ENCODE peak calls at places on chromosomes 11 and 22, in eight cellular contexts. One of them, this sample, is unnamed.

GRCh38 chr11:91085985-91086384 is 863.1 kb upstream of the CHORDC1 start:
- DNase-seq in CD4-positive, alpha-beta T cell: no peak
- DNase-seq in pons: no peak
- DNase-seq in cardiac muscle cell: no peak
- DNase-seq in NCI-H2081: no peak
- DNase-seq in effector memory CD8-positive, alpha-beta T cell: no peak
- DNase-seq in choroid plexus epithelial cell: no peak
- DNase-seq in HuH-7: no peak
- DNase-seq in this sample: no peak

GRCh38 chr11:131748146-131749050 is 378.0 kb downstream of the NTM start:
- DNase-seq in CD4-positive, alpha-beta T cell: no peak
- DNase-seq in pons: peak
- DNase-seq in cardiac muscle cell: peak
- DNase-seq in NCI-H2081: peak
- DNase-seq in effector memory CD8-positive, alpha-beta T cell: no peak
- DNase-seq in choroid plexus epithelial cell: peak
- DNase-seq in HuH-7: peak
- DNase-seq in this sample: peak

GRCh38 chr11:45885274-45885920 is at the start of gene MAPK8IP1:
- DNase-seq in CD4-positive, alpha-beta T cell: peak
- DNase-seq in pons: no peak
- DNase-seq in cardiac muscle cell: peak
- DNase-seq in NCI-H2081: peak
- DNase-seq in effector memory CD8-positive, alpha-beta T cell: peak
- DNase-seq in choroid plexus epithelial cell: peak
- DNase-seq in HuH-7: peak
- DNase-seq in this sample: no peak

GRCh38 chr11:46649180-46649738 is 31.9 kb downstream of the ATG13 start:
- DNase-seq in CD4-positive, alpha-beta T cell: no peak
- DNase-seq in pons: peak
- DNase-seq in cardiac muscle cell: peak
- DNase-seq in NCI-H2081: no peak
- DNase-seq in effector memory CD8-positive, alpha-beta T cell: no peak
- DNase-seq in choroid plexus epithelial cell: peak
- DNase-seq in HuH-7: no peak
- DNase-seq in this sample: no peak

GRCh38 chr11:11155962-11156815 is 196.9 kb downstream of the CSNK2A3 start:
- DNase-seq in CD4-positive, alpha-beta T cell: peak
- DNase-seq in pons: no peak
- DNase-seq in cardiac muscle cell: peak
- DNase-seq in NCI-H2081: no peak
- DNase-seq in effector memory CD8-positive, alpha-beta T cell: no peak
- DNase-seq in choroid plexus epithelial cell: no peak
- DNase-seq in HuH-7: peak
- DNase-seq in this sample: no peak

GRCh38 chr11:90558328-90558865 is 335.5 kb upstream of the CHORDC1 start:
- DNase-seq in CD4-positive, alpha-beta T cell: no peak
- DNase-seq in pons: no peak
- DNase-seq in cardiac muscle cell: no peak
- DNase-seq in NCI-H2081: no peak
- DNase-seq in effector memory CD8-positive, alpha-beta T cell: no peak
- DNase-seq in choroid plexus epithelial cell: no peak
- DNase-seq in HuH-7: no peak
- DNase-seq in this sample: no peak

GRCh38 chr11:65643971-65644370 is 6.1 kb downstream of the SIPA1 start:
- DNase-seq in CD4-positive, alpha-beta T cell: no peak
- DNase-seq in pons: no peak
- DNase-seq in cardiac muscle cell: no peak
- DNase-seq in NCI-H2081: no peak
- DNase-seq in effector memory CD8-positive, alpha-beta T cell: no peak
- DNase-seq in choroid plexus epithelial cell: peak
- DNase-seq in HuH-7: no peak
- DNase-seq in this sample: no peak

GRCh38 chr11:86244063-86244521 is 461 bp upstream of the EED start:
- DNase-seq in CD4-positive, alpha-beta T cell: peak
- DNase-seq in pons: peak
- DNase-seq in cardiac muscle cell: no peak
- DNase-seq in NCI-H2081: peak
- DNase-seq in effector memory CD8-positive, alpha-beta T cell: no peak
- DNase-seq in choroid plexus epithelial cell: peak
- DNase-seq in HuH-7: peak
- DNase-seq in this sample: no peak

GRCh38 chr11:104432526-104432925 is 268.6 kb upstream of the PDGFD start:
- DNase-seq in CD4-positive, alpha-beta T cell: no peak
- DNase-seq in pons: no peak
- DNase-seq in cardiac muscle cell: no peak
- DNase-seq in NCI-H2081: no peak
- DNase-seq in effector memory CD8-positive, alpha-beta T cell: no peak
- DNase-seq in choroid plexus epithelial cell: no peak
- DNase-seq in HuH-7: no peak
- DNase-seq in this sample: no peak

GRCh38 chr11:86047275-86047991 is 21.5 kb downstream of the PICALM start:
- DNase-seq in CD4-positive, alpha-beta T cell: no peak
- DNase-seq in pons: no peak
- DNase-seq in cardiac muscle cell: peak
- DNase-seq in NCI-H2081: no peak
- DNase-seq in effector memory CD8-positive, alpha-beta T cell: no peak
- DNase-seq in choroid plexus epithelial cell: peak
- DNase-seq in HuH-7: no peak
- DNase-seq in this sample: peak

GRCh38 chr11:92948116-92948515 is 21.3 kb upstream of the MTNR1B start:
- DNase-seq in CD4-positive, alpha-beta T cell: no peak
- DNase-seq in pons: no peak
- DNase-seq in cardiac muscle cell: no peak
- DNase-seq in NCI-H2081: no peak
- DNase-seq in effector memory CD8-positive, alpha-beta T cell: no peak
- DNase-seq in choroid plexus epithelial cell: no peak
- DNase-seq in HuH-7: peak
- DNase-seq in this sample: no peak

GRCh38 chr11:71948314-71949027 is 19.6 kb downstream of the RNF121 start:
- DNase-seq in CD4-positive, alpha-beta T cell: no peak
- DNase-seq in pons: no peak
- DNase-seq in cardiac muscle cell: peak
- DNase-seq in NCI-H2081: no peak
- DNase-seq in effector memory CD8-positive, alpha-beta T cell: no peak
- DNase-seq in choroid plexus epithelial cell: no peak
- DNase-seq in HuH-7: peak
- DNase-seq in this sample: peak

GRCh38 chr11:109641549-109641948 is 219.6 kb downstream of the C11orf87 start:
- DNase-seq in CD4-positive, alpha-beta T cell: no peak
- DNase-seq in pons: no peak
- DNase-seq in cardiac muscle cell: peak
- DNase-seq in NCI-H2081: no peak
- DNase-seq in effector memory CD8-positive, alpha-beta T cell: no peak
- DNase-seq in choroid plexus epithelial cell: peak
- DNase-seq in HuH-7: no peak
- DNase-seq in this sample: peak

GRCh38 chr22:38700271-38700788 is 413 bp downstream of the JOSD1 start:
- DNase-seq in CD4-positive, alpha-beta T cell: no peak
- DNase-seq in pons: peak
- DNase-seq in cardiac muscle cell: peak
- DNase-seq in NCI-H2081: no peak
- DNase-seq in effector memory CD8-positive, alpha-beta T cell: no peak
- DNase-seq in choroid plexus epithelial cell: no peak
- DNase-seq in HuH-7: no peak
- DNase-seq in this sample: no peak

This sample was measured in MV-4-11.